ENCODE peak calls at places on chromosomes 5 and 9, in six cellular contexts. One of them, this sample, is unnamed.
A peak's percentile ranks its signal among the peaks of the same experiment; 100 is the strongest.

GRCh38 chr5:8576178-8576577 is 707.2 kb downstream of the MTRR start:
- DNase-seq in AML-193: no peak
- DNase-seq in aorta: no peak
- DNase-seq in HFFc6: no peak
- DNase-seq in head of caudate nucleus: no peak
- DNase-seq in MG63: no peak
- DNase-seq in this sample: no peak

GRCh38 chr9:129137292-129138143 is 26.3 kb downstream of the PTPA start:
- DNase-seq in AML-193: no peak
- DNase-seq in aorta: no peak
- DNase-seq in HFFc6: no peak
- DNase-seq in head of caudate nucleus: no peak
- DNase-seq in MG63: no peak
- DNase-seq in this sample: no peak

GRCh38 chr5:66828046-66828550 is 231.9 kb downstream of the MAST4 start:
- DNase-seq in AML-193: no peak
- DNase-seq in aorta: no peak
- DNase-seq in HFFc6: no peak
- DNase-seq in head of caudate nucleus: no peak
- DNase-seq in MG63: no peak
- DNase-seq in this sample: no peak

GRCh38 chr9:120875954-120876841 is 790 bp downstream of the PHF19 start:
- DNase-seq in AML-193: peak; percentile 93
- DNase-seq in aorta: peak; percentile 94
- DNase-seq in HFFc6: peak; percentile 86
- DNase-seq in head of caudate nucleus: peak; percentile 83
- DNase-seq in MG63: peak; percentile 96
- DNase-seq in this sample: peak; percentile 90

GRCh38 chr5:170278611-170279500 is 18.7 kb downstream of the LCP2 start:
- DNase-seq in AML-193: peak; percentile 90
- DNase-seq in aorta: peak; percentile 82
- DNase-seq in HFFc6: no peak
- DNase-seq in head of caudate nucleus: peak; percentile 48
- DNase-seq in MG63: no peak
- DNase-seq in this sample: peak; percentile 81

GRCh38 chr5:54944364-54944763 is 41.0 kb downstream of the ESM1 start:
- DNase-seq in AML-193: peak; percentile 35
- DNase-seq in aorta: no peak
- DNase-seq in HFFc6: peak; percentile 32
- DNase-seq in head of caudate nucleus: no peak
- DNase-seq in MG63: no peak
- DNase-seq in this sample: no peak

GRCh38 chr5:176529116-176529823 is 7.9 kb downstream of the RNF44 start:
- DNase-seq in AML-193: no peak
- DNase-seq in aorta: peak; percentile 41
- DNase-seq in HFFc6: no peak
- DNase-seq in head of caudate nucleus: no peak
- DNase-seq in MG63: no peak
- DNase-seq in this sample: no peak

GRCh38 chr5:59732806-59733205 is 160.7 kb downstream of the PDE4D start:
- DNase-seq in AML-193: no peak
- DNase-seq in aorta: no peak
- DNase-seq in HFFc6: no peak
- DNase-seq in head of caudate nucleus: no peak
- DNase-seq in MG63: no peak
- DNase-seq in this sample: no peak

GRCh38 chr5:83718195-83718825 is 2.3 kb downstream of the HAPLN1 start:
- DNase-seq in AML-193: peak; percentile 67
- DNase-seq in aorta: no peak
- DNase-seq in HFFc6: peak; percentile 35
- DNase-seq in head of caudate nucleus: peak; percentile 41
- DNase-seq in MG63: peak; percentile 32
- DNase-seq in this sample: no peak

GRCh38 chr9:84062538-84062937 is 81.9 kb downstream of the RMI1 start:
- DNase-seq in AML-193: no peak
- DNase-seq in aorta: no peak
- DNase-seq in HFFc6: no peak
- DNase-seq in head of caudate nucleus: no peak
- DNase-seq in MG63: peak; percentile 61
- DNase-seq in this sample: no peak

GRCh38 chr9:108530141-108530540 is 325.6 kb downstream of the ACTL7B start:
- DNase-seq in AML-193: no peak
- DNase-seq in aorta: no peak
- DNase-seq in HFFc6: no peak
- DNase-seq in head of caudate nucleus: no peak
- DNase-seq in MG63: no peak
- DNase-seq in this sample: no peak

GRCh38 chr5:149646564-149646963 is 65.3 kb downstream of the ARHGEF37 start:
- DNase-seq in AML-193: no peak
- DNase-seq in aorta: no peak
- DNase-seq in HFFc6: no peak
- DNase-seq in head of caudate nucleus: no peak
- DNase-seq in MG63: no peak
- DNase-seq in this sample: no peak

GRCh38 chr9:86354882-86355399 is 731 bp upstream of the TUT7 start:
- DNase-seq in AML-193: peak; percentile 17
- DNase-seq in aorta: no peak
- DNase-seq in HFFc6: peak; percentile 9
- DNase-seq in head of caudate nucleus: no peak
- DNase-seq in MG63: no peak
- DNase-seq in this sample: no peak

GRCh38 chr9:78592866-78593265 is 295.9 kb downstream of the PSAT1 start:
- DNase-seq in AML-193: no peak
- DNase-seq in aorta: no peak
- DNase-seq in HFFc6: peak; percentile 64
- DNase-seq in head of caudate nucleus: no peak
- DNase-seq in MG63: no peak
- DNase-seq in this sample: no peak

GRCh38 chr9:72315089-72315509 is 49.9 kb downstream of the ZFAND5 start:
- DNase-seq in AML-193: no peak
- DNase-seq in aorta: peak; percentile 70
- DNase-seq in HFFc6: peak; percentile 20
- DNase-seq in head of caudate nucleus: peak; percentile 51
- DNase-seq in MG63: peak; percentile 56
- DNase-seq in this sample: peak; percentile 72

GRCh38 chr9:133347515-133347984 is 381 bp downstream of the MED22 start:
- DNase-seq in AML-193: no peak
- DNase-seq in aorta: peak; percentile 62
- DNase-seq in HFFc6: no peak
- DNase-seq in head of caudate nucleus: no peak
- DNase-seq in MG63: no peak
- DNase-seq in this sample: peak; percentile 76

GRCh38 chr9:92740015-92740408 is 24.6 kb downstream of the BICD2 start:
- DNase-seq in AML-193: no peak
- DNase-seq in aorta: no peak
- DNase-seq in HFFc6: no peak
- DNase-seq in head of caudate nucleus: no peak
- DNase-seq in MG63: no peak
- DNase-seq in this sample: no peak

GRCh38 chr9:125908138-125908537 is 161.0 kb downstream of the PBX3 start:
- DNase-seq in AML-193: no peak
- DNase-seq in aorta: no peak
- DNase-seq in HFFc6: no peak
- DNase-seq in head of caudate nucleus: no peak
- DNase-seq in MG63: no peak
- DNase-seq in this sample: no peak

This sample was measured in upper lobe of right lung.